ENCODE peak calls at places on chromosome 5, in ten cellular contexts. V is stimulated activated CD8-positive, alpha-beta memory T cell treated with anti-CD3 and anti-CD28 coated beads, Interleukin-15, amount 100 ng/mL, for 4 hours; A is mucosa of gallbladder; S is heart right ventricle; B is stimulated activated CD4-positive, alpha-beta T cell treated with anti-CD3 and anti-CD28 coated beads, Interleukin-12 subunit alpha, Interleukin-12 subunit beta, amount 100 ng/mL, for 4 hours; R is adipocyte; G is activated CD4-positive, alpha-beta T cell treated with anti-CD3 and anti-CD28 coated beads for 48 hours; P is glutamatergic neuron; L is stromal cell of bone marrow; E is EH. T is an unnamed sample.

GRCh38 chr5:80655231-80655784 is 525 bp upstream of the DHFR start:
- DNase-seq in E (peak), L (no peak), P (no peak), B (no peak), G (no peak), V (no peak), A (no peak), R (no peak), S (no peak), T (peak)

GRCh38 chr5:1217596-1218206 is 7.5 kb upstream of the SLC6A18 start:
- DNase-seq in P (peak), S (no peak), G (no peak), R (no peak), A (no peak), L (no peak), V (no peak), B (no peak), E (no peak), T (no peak)

GRCh38 chr5:6567068-6567467 is 65.8 kb downstream of the NSUN2 start:
- DNase-seq in E (no peak), S (no peak), P (no peak), A (no peak), V (no peak), R (no peak), B (no peak), G (no peak), L (no peak), T (no peak)

GRCh38 chr5:7878381-7878873 is 9.5 kb downstream of the MTRR start:
- DNase-seq in B (no peak), P (no peak), L (no peak), E (peak), R (peak), S (no peak), V (no peak), A (no peak), G (peak), T (peak)

GRCh38 chr5:123960526-123960925 is 448.5 kb downstream of the CSNK1G3 start:
- DNase-seq in L (no peak), R (no peak), S (no peak), V (no peak), G (no peak), P (no peak), B (no peak), A (no peak), E (no peak), T (no peak)

GRCh38 chr5:17309462-17309861 is 92.0 kb downstream of the BASP1 start:
- DNase-seq in V (no peak), P (no peak), R (no peak), L (no peak), A (no peak), S (no peak), E (no peak), B (no peak), G (no peak), T (no peak)

GRCh38 chr5:39394946-39395345 is 29.8 kb downstream of the DAB2 start:
- DNase-seq in G (no peak), V (no peak), A (no peak), R (peak), B (no peak), S (no peak), P (no peak), E (peak), L (peak), T (peak)

GRCh38 chr5:58818515-58818914 is 235.6 kb downstream of the RAB3C start:
- DNase-seq in A (no peak), E (no peak), L (no peak), B (no peak), V (no peak), P (no peak), R (no peak), S (no peak), G (no peak), T (no peak)

GRCh38 chr5:51618234-51618633 is 235.0 kb downstream of the ISL1 start:
- DNase-seq in P (no peak), E (no peak), V (no peak), A (no peak), B (no peak), L (no peak), R (no peak), G (no peak), S (no peak), T (no peak)

GRCh38 chr5:160312139-160312959 is at the start of gene CCNJL:
- DNase-seq in P (peak), R (peak), L (no peak), E (peak), B (no peak), S (peak), V (no peak), A (no peak), G (peak), T (peak)

GRCh38 chr5:80399553-80400239 is 8.2 kb upstream of the ZFYVE16 start:
- DNase-seq in R (peak), L (peak), B (no peak), A (no peak), V (no peak), E (peak), P (no peak), G (no peak), S (no peak), T (peak)

GRCh38 chr5:172571892-172572291 is 69.2 kb upstream of the NEURL1B start:
- DNase-seq in V (no peak), S (no peak), A (no peak), L (no peak), P (no peak), G (no peak), B (no peak), E (no peak), R (no peak), T (no peak)

GRCh38 chr5:102681403-102681983 is 73.6 kb upstream of the PAM start:
- DNase-seq in S (peak), B (peak), R (peak), V (peak), P (peak), L (peak), A (peak), E (peak), G (peak), T (peak)

GRCh38 chr5:107461770-107462169 is 209.0 kb downstream of the EFNA5 start:
- DNase-seq in E (no peak), B (no peak), V (no peak), S (no peak), P (no peak), G (no peak), A (no peak), R (peak), L (no peak), T (no peak)

GRCh38 chr5:125256296-125256695 is 509.9 kb upstream of the ZNF608 start:
- DNase-seq in S (no peak), E (no peak), R (no peak), G (no peak), V (no peak), L (no peak), B (no peak), A (no peak), P (no peak), T (no peak)

GRCh38 chr5:135441256-135441915 is 5.8 kb downstream of the DCANP1 start:
- DNase-seq in L (no peak), P (no peak), G (no peak), V (no peak), B (no peak), E (no peak), R (no peak), A (peak), S (no peak), T (no peak)

GRCh38 chr5:5629579-5629978 is 207.1 kb downstream of the ICE1 start:
- DNase-seq in P (no peak), B (no peak), V (no peak), G (no peak), A (no peak), L (peak), S (no peak), R (no peak), E (no peak), T (no peak)

GRCh38 chr5:135024956-135025729 is 8.9 kb downstream of the PITX1 start:
- DNase-seq in R (peak), P (no peak), L (no peak), G (no peak), A (no peak), B (no peak), V (no peak), S (no peak), E (no peak), T (peak)

GRCh38 chr5:343461-344401 is 22.2 kb downstream of the AHRR start:
- DNase-seq in R (peak), P (peak), G (peak), L (peak), V (peak), B (peak), A (peak), S (no peak), E (peak), T (peak)

GRCh38 chr5:120055858-120056257 is 408.2 kb upstream of the PRR16 start:
- DNase-seq in V (no peak), A (no peak), E (peak), G (no peak), B (no peak), P (no peak), S (no peak), R (peak), L (peak), T (peak)

GRCh38 chr5:17178316-17178715 is 39.1 kb upstream of the BASP1 start:
- DNase-seq in G (no peak), E (peak), R (no peak), S (no peak), A (no peak), P (no peak), L (no peak), B (no peak), V (no peak), T (no peak)

GRCh38 chr5:38471709-38472108 is 84.7 kb downstream of the LIFR start:
- DNase-seq in L (no peak), P (no peak), B (no peak), S (no peak), A (no peak), R (no peak), V (no peak), E (no peak), G (no peak), T (no peak)

GRCh38 chr5:23042231-23042630 is 189.1 kb upstream of the CDH12 start:
- DNase-seq in A (no peak), E (no peak), S (no peak), L (no peak), R (no peak), G (no peak), P (no peak), B (no peak), V (no peak), T (no peak)

GRCh38 chr5:6634327-6634713 is 1.1 kb downstream of the SRD5A1 start:
- DNase-seq in P (no peak), A (no peak), B (no peak), R (peak), E (peak), G (no peak), S (no peak), V (no peak), L (no peak), T (no peak)

GRCh38 chr5:56410696-56411095 is 177.6 kb upstream of the ANKRD55 start:
- DNase-seq in L (no peak), R (no peak), V (no peak), P (no peak), B (no peak), E (no peak), G (no peak), A (no peak), S (no peak), T (no peak)